ENCODE peak calls at places on chromosomes 13 and 19, in four cellular contexts. T, M, D and A are unnamed samples.

GRCh38 chr13:61770697-61771096 is 355.0 kb upstream of the PCDH20 start:
- DNase-seq in T (no peak), M (no peak), D (no peak), A (no peak)

GRCh38 chr19:41617941-41618730 is 8.7 kb downstream of the CEACAM4 start:
- DNase-seq in T (no peak), M (no peak), D (no peak), A (no peak)

GRCh38 chr13:29266743-29267142 is 328.7 kb downstream of the SLC7A1 start:
- DNase-seq in T (no peak), M (no peak), D (no peak), A (no peak)

GRCh38 chr19:45250832-45251451 is at the start of gene MARK4:
- DNase-seq in T (peak; percentile 49), M (no peak), D (peak; percentile 56), A (no peak)

GRCh38 chr13:44305845-44306244 is 67.8 kb upstream of the SERP2 start:
- DNase-seq in T (no peak), M (no peak), D (no peak), A (no peak)

GRCh38 chr13:48493851-48494250 is 39.0 kb downstream of the RCBTB2 start:
- DNase-seq in T (no peak), M (no peak), D (no peak), A (no peak)

GRCh38 chr13:39603424-39603947 is 493 bp upstream of the LHFPL6 start:
- DNase-seq in T (peak; percentile 4), M (no peak), D (no peak), A (peak; percentile 63)

GRCh38 chr19:13208131-13208963 is 58.1 kb downstream of the IER2 start:
- DNase-seq in T (no peak), M (peak; percentile 35), D (peak; percentile 61), A (no peak)

GRCh38 chr19:8307965-8308866 is at the start of gene CD320:
- DNase-seq in T (peak; percentile 89), M (peak; percentile 81), D (peak; percentile 85), A (no peak)

GRCh38 chr19:10074153-10074552 is 12.0 kb upstream of the SHFL start:
- DNase-seq in T (no peak), M (no peak), D (peak; percentile 46), A (no peak)

GRCh38 chr19:5321851-5322681 is 18.5 kb downstream of the PTPRS start:
- DNase-seq in T (no peak), M (no peak), D (peak; percentile 30), A (no peak)

GRCh38 chr13:79775830-79776229 is 294.9 kb downstream of the NDFIP2 start:
- DNase-seq in T (no peak), M (no peak), D (no peak), A (no peak)

GRCh38 chr13:98706446-98707110 is 45.9 kb downstream of the SLC15A1 start:
- DNase-seq in T (no peak), M (no peak), D (no peak), A (no peak)

GRCh38 chr19:50814883-50815282 is 8.7 kb downstream of the KLK1 start:
- DNase-seq in T (no peak), M (no peak), D (no peak), A (no peak)

GRCh38 chr13:112616586-112617381 is 28.8 kb upstream of the TUBGCP3 start:
- DNase-seq in T (peak; percentile 23), M (no peak), D (no peak), A (peak; percentile 53)

GRCh38 chr19:39846678-39847486 is 703 bp upstream of the FBL start:
- DNase-seq in T (no peak), M (no peak), D (no peak), A (no peak)

GRCh38 chr19:6273701-6274601 is 5.8 kb downstream of the MLLT1 start:
- DNase-seq in T (no peak), M (peak; percentile 75), D (no peak), A (no peak)

GRCh38 chr13:65724261-65724660 is 1505.9 kb downstream of the PCDH9 start:
- DNase-seq in T (no peak), M (no peak), D (no peak), A (no peak)

GRCh38 chr19:5349041-5349440 is 8.4 kb upstream of the PTPRS start:
- DNase-seq in T (no peak), M (no peak), D (no peak), A (no peak)

GRCh38 chr19:16593181-16593580 is 21.0 kb upstream of the SLC35E1 start:
- DNase-seq in T (no peak), M (no peak), D (no peak), A (no peak)

GRCh38 chr19:49058592-49058991 is 1.0 kb upstream of the CGB7 start:
- DNase-seq in T (no peak), M (no peak), D (no peak), A (no peak)

GRCh38 chr19:1259206-1259872 is 9.8 kb upstream of the CIRBP start:
- DNase-seq in T (no peak), M (peak; percentile 43), D (peak; percentile 62), A (no peak)

GRCh38 chr19:55898911-55899310 is 33.2 kb downstream of the NLRP13 start:
- DNase-seq in T (no peak), M (no peak), D (no peak), A (no peak)

GRCh38 chr19:49981603-49982593 is 20.9 kb upstream of the SIGLEC11 start:
- DNase-seq in T (no peak), M (no peak), D (no peak), A (no peak)

GRCh38 chr13:109625156-109625555 is 161.2 kb downstream of the IRS2 start:
- DNase-seq in T (no peak), M (no peak), D (no peak), A (no peak)

GRCh38 chr13:112877066-112877465 is 91.9 kb upstream of the MCF2L start:
- DNase-seq in T (no peak), M (no peak), D (no peak), A (no peak)

GRCh38 chr13:31209172-31209818 is 9.5 kb downstream of the B3GLCT start:
- DNase-seq in T (peak; percentile 88), M (no peak), D (no peak), A (no peak)

GRCh38 chr19:18895038-18895827 is 725 bp downstream of the CERS1 start:
- DNase-seq in T (peak; percentile 24), M (no peak), D (no peak), A (peak; percentile 80)